ENCODE peak calls at places on chromosome 7, in six cellular contexts. One of them, this sample, is unnamed.
A peak's percentile ranks its signal among the peaks of the same experiment; 100 is the strongest.

GRCh38 chr7:7452652-7453051 is 83.0 kb downstream of the COL28A1 start:
- DNase-seq in CD4-positive, alpha-beta T cell: no peak
- DNase-seq in breast epithelium: no peak
- DNase-seq in HT-29: no peak
- DNase-seq in Jurkat, Clone E6-1: no peak
- DNase-seq in HAP-1: no peak
- DNase-seq in this sample: no peak

GRCh38 chr7:151795168-151795754 is 81.7 kb downstream of the PRKAG2 start:
- DNase-seq in CD4-positive, alpha-beta T cell: no peak
- DNase-seq in HT-29: no peak
- DNase-seq in HAP-1: no peak
- DNase-seq in Jurkat, Clone E6-1: peak; percentile 75
- DNase-seq in breast epithelium: no peak
- DNase-seq in this sample: no peak

GRCh38 chr7:51010534-51010933 is 227.8 kb upstream of the GRB10 start:
- DNase-seq in CD4-positive, alpha-beta T cell: no peak
- DNase-seq in HAP-1: no peak
- DNase-seq in Jurkat, Clone E6-1: no peak
- DNase-seq in HT-29: no peak
- DNase-seq in breast epithelium: no peak
- DNase-seq in this sample: no peak

GRCh38 chr7:71402684-71403083 is 270.7 kb downstream of the GALNT17 start:
- DNase-seq in breast epithelium: no peak
- DNase-seq in Jurkat, Clone E6-1: no peak
- DNase-seq in HAP-1: no peak
- DNase-seq in CD4-positive, alpha-beta T cell: no peak
- DNase-seq in HT-29: no peak
- DNase-seq in this sample: no peak

GRCh38 chr7:8982338-8982994 is 549.1 kb downstream of the NXPH1 start:
- DNase-seq in Jurkat, Clone E6-1: no peak
- DNase-seq in HT-29: no peak
- DNase-seq in CD4-positive, alpha-beta T cell: no peak
- DNase-seq in breast epithelium: no peak
- DNase-seq in HAP-1: peak; percentile 46
- DNase-seq in this sample: no peak

GRCh38 chr7:21125297-21125696 is 302.6 kb upstream of the SP4 start:
- DNase-seq in breast epithelium: no peak
- DNase-seq in HT-29: no peak
- DNase-seq in HAP-1: no peak
- DNase-seq in CD4-positive, alpha-beta T cell: no peak
- DNase-seq in Jurkat, Clone E6-1: no peak
- DNase-seq in this sample: no peak

GRCh38 chr7:27187702-27188665 is 3.0 kb upstream of the HOXA11 start:
- DNase-seq in HT-29: peak; percentile 66
- DNase-seq in HAP-1: peak; percentile 96
- DNase-seq in CD4-positive, alpha-beta T cell: no peak
- DNase-seq in breast epithelium: no peak
- DNase-seq in Jurkat, Clone E6-1: no peak
- DNase-seq in this sample: no peak

GRCh38 chr7:98922392-98923107 is 44.2 kb downstream of the TRRAP start:
- DNase-seq in HAP-1: no peak
- DNase-seq in Jurkat, Clone E6-1: no peak
- DNase-seq in breast epithelium: peak; percentile 19
- DNase-seq in CD4-positive, alpha-beta T cell: no peak
- DNase-seq in HT-29: peak; percentile 86
- DNase-seq in this sample: no peak

GRCh38 chr7:81769891-81770818 is at the start of gene HGF:
- DNase-seq in HT-29: no peak
- DNase-seq in HAP-1: no peak
- DNase-seq in CD4-positive, alpha-beta T cell: no peak
- DNase-seq in breast epithelium: peak; percentile 34
- DNase-seq in Jurkat, Clone E6-1: no peak
- DNase-seq in this sample: no peak

GRCh38 chr7:55641273-55641691 is 69.0 kb upstream of the VOPP1 start:
- DNase-seq in breast epithelium: peak; percentile 54
- DNase-seq in CD4-positive, alpha-beta T cell: peak; percentile 13
- DNase-seq in HT-29: peak; percentile 80
- DNase-seq in Jurkat, Clone E6-1: peak; percentile 64
- DNase-seq in HAP-1: peak; percentile 59
- DNase-seq in this sample: peak; percentile 66

GRCh38 chr7:44212581-44213184 is 11.9 kb downstream of the YKT6 start:
- DNase-seq in HT-29: no peak
- DNase-seq in CD4-positive, alpha-beta T cell: no peak
- DNase-seq in HAP-1: no peak
- DNase-seq in breast epithelium: no peak
- DNase-seq in Jurkat, Clone E6-1: no peak
- DNase-seq in this sample: no peak

GRCh38 chr7:21338728-21339164 is 89.1 kb upstream of the SP4 start:
- DNase-seq in CD4-positive, alpha-beta T cell: no peak
- DNase-seq in HT-29: no peak
- DNase-seq in breast epithelium: no peak
- DNase-seq in Jurkat, Clone E6-1: no peak
- DNase-seq in HAP-1: no peak
- DNase-seq in this sample: no peak

GRCh38 chr7:33590902-33591301 is 314.4 kb upstream of the BMPER start:
- DNase-seq in CD4-positive, alpha-beta T cell: no peak
- DNase-seq in HAP-1: no peak
- DNase-seq in Jurkat, Clone E6-1: no peak
- DNase-seq in breast epithelium: no peak
- DNase-seq in HT-29: no peak
- DNase-seq in this sample: no peak

GRCh38 chr7:38548605-38549004 is 82.6 kb downstream of the AMPH start:
- DNase-seq in CD4-positive, alpha-beta T cell: no peak
- DNase-seq in Jurkat, Clone E6-1: no peak
- DNase-seq in HAP-1: no peak
- DNase-seq in HT-29: no peak
- DNase-seq in breast epithelium: no peak
- DNase-seq in this sample: no peak

GRCh38 chr7:48112431-48113165 is 23.5 kb downstream of the UPP1 start:
- DNase-seq in CD4-positive, alpha-beta T cell: no peak
- DNase-seq in breast epithelium: no peak
- DNase-seq in Jurkat, Clone E6-1: no peak
- DNase-seq in HT-29: no peak
- DNase-seq in HAP-1: no peak
- DNase-seq in this sample: no peak

GRCh38 chr7:76185187-76185915 is 16.3 kb upstream of the SRRM3 start:
- DNase-seq in CD4-positive, alpha-beta T cell: no peak
- DNase-seq in HAP-1: no peak
- DNase-seq in HT-29: no peak
- DNase-seq in breast epithelium: no peak
- DNase-seq in Jurkat, Clone E6-1: no peak
- DNase-seq in this sample: no peak

GRCh38 chr7:130489140-130489967 is 2.5 kb upstream of the MEST start:
- DNase-seq in HAP-1: no peak
- DNase-seq in breast epithelium: no peak
- DNase-seq in HT-29: no peak
- DNase-seq in Jurkat, Clone E6-1: no peak
- DNase-seq in CD4-positive, alpha-beta T cell: no peak
- DNase-seq in this sample: no peak

GRCh38 chr7:140079121-140079536 is 16.4 kb upstream of the PARP12 start:
- DNase-seq in Jurkat, Clone E6-1: no peak
- DNase-seq in HAP-1: peak; percentile 38
- DNase-seq in CD4-positive, alpha-beta T cell: no peak
- DNase-seq in breast epithelium: no peak
- DNase-seq in HT-29: peak; percentile 25
- DNase-seq in this sample: peak; percentile 32

GRCh38 chr7:101564778-101565211 is 64.3 kb downstream of the MYL10 start:
- DNase-seq in breast epithelium: no peak
- DNase-seq in CD4-positive, alpha-beta T cell: no peak
- DNase-seq in Jurkat, Clone E6-1: no peak
- DNase-seq in HAP-1: no peak
- DNase-seq in HT-29: peak; percentile 73
- DNase-seq in this sample: peak; percentile 63

GRCh38 chr7:42931447-42931833 is 534 bp downstream of the PSMA2 start:
- DNase-seq in CD4-positive, alpha-beta T cell: no peak
- DNase-seq in HAP-1: no peak
- DNase-seq in HT-29: peak; percentile 40
- DNase-seq in breast epithelium: no peak
- DNase-seq in Jurkat, Clone E6-1: no peak
- DNase-seq in this sample: no peak

GRCh38 chr7:16484453-16485158 is 19.1 kb upstream of the SOSTDC1 start:
- DNase-seq in CD4-positive, alpha-beta T cell: no peak
- DNase-seq in breast epithelium: peak; percentile 47
- DNase-seq in Jurkat, Clone E6-1: no peak
- DNase-seq in HAP-1: no peak
- DNase-seq in HT-29: peak; percentile 87
- DNase-seq in this sample: no peak

GRCh38 chr7:3451696-3452095 is 150.6 kb downstream of the SDK1 start:
- DNase-seq in breast epithelium: no peak
- DNase-seq in CD4-positive, alpha-beta T cell: no peak
- DNase-seq in HAP-1: no peak
- DNase-seq in HT-29: no peak
- DNase-seq in Jurkat, Clone E6-1: no peak
- DNase-seq in this sample: no peak

GRCh38 chr7:117949232-117949631 is 76.0 kb upstream of the CTTNBP2 start:
- DNase-seq in HT-29: peak; percentile 48
- DNase-seq in HAP-1: no peak
- DNase-seq in breast epithelium: no peak
- DNase-seq in Jurkat, Clone E6-1: no peak
- DNase-seq in CD4-positive, alpha-beta T cell: no peak
- DNase-seq in this sample: no peak

GRCh38 chr7:44634187-44634838 is 27.9 kb downstream of the OGDH start:
- DNase-seq in HAP-1: no peak
- DNase-seq in HT-29: peak; percentile 76
- DNase-seq in CD4-positive, alpha-beta T cell: no peak
- DNase-seq in breast epithelium: no peak
- DNase-seq in Jurkat, Clone E6-1: no peak
- DNase-seq in this sample: no peak

GRCh38 chr7:121494531-121494930 is 98.4 kb upstream of the FAM3C start:
- DNase-seq in CD4-positive, alpha-beta T cell: no peak
- DNase-seq in HAP-1: no peak
- DNase-seq in Jurkat, Clone E6-1: no peak
- DNase-seq in breast epithelium: no peak
- DNase-seq in HT-29: no peak
- DNase-seq in this sample: no peak

GRCh38 chr7:31028417-31028988 is 23.6 kb upstream of the ADCYAP1R1 start:
- DNase-seq in breast epithelium: no peak
- DNase-seq in HT-29: no peak
- DNase-seq in CD4-positive, alpha-beta T cell: no peak
- DNase-seq in Jurkat, Clone E6-1: no peak
- DNase-seq in HAP-1: no peak
- DNase-seq in this sample: no peak

GRCh38 chr7:2299853-2300512 is 14.3 kb downstream of the SNX8 start:
- DNase-seq in HAP-1: no peak
- DNase-seq in CD4-positive, alpha-beta T cell: no peak
- DNase-seq in breast epithelium: no peak
- DNase-seq in HT-29: no peak
- DNase-seq in Jurkat, Clone E6-1: no peak
- DNase-seq in this sample: no peak

GRCh38 chr7:1055084-1055450 is 10.7 kb downstream of the GPR146 start:
- DNase-seq in breast epithelium: no peak
- DNase-seq in HT-29: no peak
- DNase-seq in HAP-1: no peak
- DNase-seq in CD4-positive, alpha-beta T cell: peak; percentile 56
- DNase-seq in Jurkat, Clone E6-1: no peak
- DNase-seq in this sample: no peak

GRCh38 chr7:151705744-151706567 is 171.0 kb downstream of the PRKAG2 start:
- DNase-seq in breast epithelium: no peak
- DNase-seq in CD4-positive, alpha-beta T cell: no peak
- DNase-seq in Jurkat, Clone E6-1: peak; percentile 43
- DNase-seq in HT-29: peak; percentile 91
- DNase-seq in HAP-1: peak; percentile 32
- DNase-seq in this sample: no peak

GRCh38 chr7:81140206-81140605 is 221.4 kb upstream of the SEMA3C start:
- DNase-seq in Jurkat, Clone E6-1: no peak
- DNase-seq in HT-29: no peak
- DNase-seq in breast epithelium: no peak
- DNase-seq in HAP-1: no peak
- DNase-seq in CD4-positive, alpha-beta T cell: no peak
- DNase-seq in this sample: no peak

GRCh38 chr7:37320840-37321468 is 127.7 kb downstream of the ELMO1 start:
- DNase-seq in HT-29: no peak
- DNase-seq in breast epithelium: no peak
- DNase-seq in HAP-1: no peak
- DNase-seq in CD4-positive, alpha-beta T cell: no peak
- DNase-seq in Jurkat, Clone E6-1: no peak
- DNase-seq in this sample: no peak

GRCh38 chr7:96910484-96910883 is 94.9 kb upstream of the DLX6 start:
- DNase-seq in CD4-positive, alpha-beta T cell: no peak
- DNase-seq in breast epithelium: no peak
- DNase-seq in HT-29: no peak
- DNase-seq in Jurkat, Clone E6-1: no peak
- DNase-seq in HAP-1: no peak
- DNase-seq in this sample: no peak

GRCh38 chr7:1114505-1114904 is 26.6 kb downstream of the GPER1 start:
- DNase-seq in HT-29: no peak
- DNase-seq in breast epithelium: no peak
- DNase-seq in HAP-1: no peak
- DNase-seq in Jurkat, Clone E6-1: no peak
- DNase-seq in CD4-positive, alpha-beta T cell: no peak
- DNase-seq in this sample: no peak

GRCh38 chr7:73718905-73719805 is at the start of gene STX1A:
- DNase-seq in breast epithelium: peak; percentile 43
- DNase-seq in HAP-1: peak; percentile 70
- DNase-seq in CD4-positive, alpha-beta T cell: peak; percentile 40
- DNase-seq in HT-29: peak; percentile 72
- DNase-seq in Jurkat, Clone E6-1: no peak
- DNase-seq in this sample: no peak

This sample was measured in neuronal stem cell.